ENCODE peak calls at places on chromosomes 4 and X, in ten cellular contexts. One of them, this sample, is unnamed.

GRCh38 chr4:5885733-5886132 is 7.2 kb downstream of the CRMP1 start:
- DNase-seq in hepatocyte: no peak
- DNase-seq in psoas muscle: no peak
- DNase-seq in fibroblast of pulmonary artery: no peak
- DNase-seq in lower lobe of right lung: no peak
- DNase-seq in K562: no peak
- DNase-seq in uterus: no peak
- DNase-seq in stomach: no peak
- DNase-seq in left ventricle myocardium inferior: no peak
- DNase-seq in suprapubic skin: no peak
- DNase-seq in this sample: no peak

GRCh38 chr4:174222266-174222872 is 61.1 kb downstream of the FBXO8 start:
- DNase-seq in hepatocyte: peak
- DNase-seq in psoas muscle: no peak
- DNase-seq in fibroblast of pulmonary artery: peak
- DNase-seq in lower lobe of right lung: no peak
- DNase-seq in K562: peak
- DNase-seq in uterus: no peak
- DNase-seq in stomach: no peak
- DNase-seq in left ventricle myocardium inferior: no peak
- DNase-seq in suprapubic skin: no peak
- DNase-seq in this sample: peak

GRCh38 chr4:152460488-152460887 is 75.4 kb downstream of the FBXW7 start:
- DNase-seq in hepatocyte: peak
- DNase-seq in psoas muscle: no peak
- DNase-seq in fibroblast of pulmonary artery: peak
- DNase-seq in lower lobe of right lung: no peak
- DNase-seq in K562: no peak
- DNase-seq in uterus: no peak
- DNase-seq in stomach: no peak
- DNase-seq in left ventricle myocardium inferior: no peak
- DNase-seq in suprapubic skin: no peak
- DNase-seq in this sample: peak

GRCh38 chrX:128816919-128817318 is 706.4 kb downstream of the SMARCA1 start:
- DNase-seq in hepatocyte: peak
- DNase-seq in psoas muscle: no peak
- DNase-seq in fibroblast of pulmonary artery: no peak
- DNase-seq in lower lobe of right lung: no peak
- DNase-seq in K562: peak
- DNase-seq in uterus: no peak
- DNase-seq in stomach: no peak
- DNase-seq in left ventricle myocardium inferior: no peak
- DNase-seq in suprapubic skin: no peak
- DNase-seq in this sample: no peak

GRCh38 chr4:181592221-181592745 is 650.9 kb upstream of the TENM3 start:
- DNase-seq in hepatocyte: no peak
- DNase-seq in psoas muscle: no peak
- DNase-seq in fibroblast of pulmonary artery: no peak
- DNase-seq in lower lobe of right lung: no peak
- DNase-seq in K562: no peak
- DNase-seq in uterus: no peak
- DNase-seq in stomach: no peak
- DNase-seq in left ventricle myocardium inferior: no peak
- DNase-seq in suprapubic skin: no peak
- DNase-seq in this sample: no peak

GRCh38 chrX:42837747-42838146 is 59.8 kb upstream of the PPP1R2C start:
- DNase-seq in hepatocyte: no peak
- DNase-seq in psoas muscle: no peak
- DNase-seq in fibroblast of pulmonary artery: no peak
- DNase-seq in lower lobe of right lung: no peak
- DNase-seq in K562: no peak
- DNase-seq in uterus: no peak
- DNase-seq in stomach: no peak
- DNase-seq in left ventricle myocardium inferior: no peak
- DNase-seq in suprapubic skin: no peak
- DNase-seq in this sample: no peak

GRCh38 chr4:183422962-183423653 is 21.3 kb upstream of the CDKN2AIP start:
- DNase-seq in hepatocyte: no peak
- DNase-seq in psoas muscle: no peak
- DNase-seq in fibroblast of pulmonary artery: peak
- DNase-seq in lower lobe of right lung: no peak
- DNase-seq in K562: no peak
- DNase-seq in uterus: no peak
- DNase-seq in stomach: no peak
- DNase-seq in left ventricle myocardium inferior: no peak
- DNase-seq in suprapubic skin: no peak
- DNase-seq in this sample: peak

GRCh38 chrX:132636080-132636479 is 147.2 kb upstream of the MBNL3 start:
- DNase-seq in hepatocyte: no peak
- DNase-seq in psoas muscle: no peak
- DNase-seq in fibroblast of pulmonary artery: peak
- DNase-seq in lower lobe of right lung: no peak
- DNase-seq in K562: no peak
- DNase-seq in uterus: no peak
- DNase-seq in stomach: no peak
- DNase-seq in left ventricle myocardium inferior: no peak
- DNase-seq in suprapubic skin: no peak
- DNase-seq in this sample: peak

GRCh38 chr4:75995727-75996126 is 5.0 kb upstream of the SDAD1 start:
- DNase-seq in hepatocyte: peak
- DNase-seq in psoas muscle: no peak
- DNase-seq in fibroblast of pulmonary artery: peak
- DNase-seq in lower lobe of right lung: no peak
- DNase-seq in K562: peak
- DNase-seq in uterus: no peak
- DNase-seq in stomach: no peak
- DNase-seq in left ventricle myocardium inferior: no peak
- DNase-seq in suprapubic skin: no peak
- DNase-seq in this sample: peak

GRCh38 chrX:110588853-110589252 is 206.8 kb downstream of the CHRDL1 start:
- DNase-seq in hepatocyte: peak
- DNase-seq in psoas muscle: no peak
- DNase-seq in fibroblast of pulmonary artery: no peak
- DNase-seq in lower lobe of right lung: no peak
- DNase-seq in K562: no peak
- DNase-seq in uterus: no peak
- DNase-seq in stomach: no peak
- DNase-seq in left ventricle myocardium inferior: no peak
- DNase-seq in suprapubic skin: no peak
- DNase-seq in this sample: no peak

GRCh38 chr4:68883870-68884269 is 67.7 kb downstream of the UGT2A3 start:
- DNase-seq in hepatocyte: peak
- DNase-seq in psoas muscle: no peak
- DNase-seq in fibroblast of pulmonary artery: no peak
- DNase-seq in lower lobe of right lung: no peak
- DNase-seq in K562: no peak
- DNase-seq in uterus: no peak
- DNase-seq in stomach: no peak
- DNase-seq in left ventricle myocardium inferior: no peak
- DNase-seq in suprapubic skin: no peak
- DNase-seq in this sample: no peak

GRCh38 chr4:112940364-112940763 is 109.1 kb upstream of the ANK2 start:
- DNase-seq in hepatocyte: no peak
- DNase-seq in psoas muscle: no peak
- DNase-seq in fibroblast of pulmonary artery: no peak
- DNase-seq in lower lobe of right lung: no peak
- DNase-seq in K562: no peak
- DNase-seq in uterus: no peak
- DNase-seq in stomach: no peak
- DNase-seq in left ventricle myocardium inferior: no peak
- DNase-seq in suprapubic skin: no peak
- DNase-seq in this sample: no peak

GRCh38 chrX:155022587-155022986 is at the start of gene F8:
- DNase-seq in hepatocyte: no peak
- DNase-seq in psoas muscle: no peak
- DNase-seq in fibroblast of pulmonary artery: no peak
- DNase-seq in lower lobe of right lung: no peak
- DNase-seq in K562: no peak
- DNase-seq in uterus: no peak
- DNase-seq in stomach: no peak
- DNase-seq in left ventricle myocardium inferior: no peak
- DNase-seq in suprapubic skin: no peak
- DNase-seq in this sample: no peak

GRCh38 chr4:176791591-176792347 is 953 bp downstream of the VEGFC start:
- DNase-seq in hepatocyte: peak
- DNase-seq in psoas muscle: peak
- DNase-seq in fibroblast of pulmonary artery: peak
- DNase-seq in lower lobe of right lung: peak
- DNase-seq in K562: no peak
- DNase-seq in uterus: no peak
- DNase-seq in stomach: peak
- DNase-seq in left ventricle myocardium inferior: peak
- DNase-seq in suprapubic skin: no peak
- DNase-seq in this sample: peak
- H3K4me3 ChIP-seq in hepatocyte: peak
- H3K4me3 ChIP-seq in psoas muscle: peak
- H3K4me3 ChIP-seq in fibroblast of pulmonary artery: peak
- H3K4me3 ChIP-seq in lower lobe of right lung: peak
- H3K4me3 ChIP-seq in K562: no peak
- H3K4me3 ChIP-seq in uterus: peak
- H3K4me3 ChIP-seq in stomach: peak
- H3K4me3 ChIP-seq in left ventricle myocardium inferior: peak
- H3K4me3 ChIP-seq in suprapubic skin: peak
- H3K4me3 ChIP-seq in this sample: peak

GRCh38 chrX:112997991-112998390 is 157.4 kb upstream of the AMOT start:
- DNase-seq in hepatocyte: peak
- DNase-seq in psoas muscle: no peak
- DNase-seq in fibroblast of pulmonary artery: no peak
- DNase-seq in lower lobe of right lung: no peak
- DNase-seq in K562: no peak
- DNase-seq in uterus: no peak
- DNase-seq in stomach: no peak
- DNase-seq in left ventricle myocardium inferior: no peak
- DNase-seq in suprapubic skin: no peak
- DNase-seq in this sample: no peak

DNA sequence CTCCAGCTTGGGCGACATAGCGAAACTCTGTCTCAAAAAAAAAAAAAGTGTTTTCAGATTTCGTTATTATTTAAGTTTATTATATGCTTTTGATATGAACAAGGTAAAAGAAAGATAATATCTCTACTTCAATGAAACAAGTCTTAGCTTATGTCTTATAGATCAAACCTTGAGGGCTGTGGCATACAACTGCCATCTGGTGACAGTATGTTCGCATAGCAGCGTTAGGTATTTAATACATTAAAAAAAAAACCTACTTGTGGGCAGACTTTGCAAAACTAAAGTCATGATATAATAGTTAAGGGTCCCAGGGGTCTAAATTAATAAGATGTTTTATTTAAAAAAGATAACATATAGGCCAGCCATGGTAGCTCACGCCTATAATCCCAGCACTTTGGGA is 161.2 kb upstream of the AMOT start:
- DNase-seq in hepatocyte: no peak
- DNase-seq in psoas muscle: no peak
- DNase-seq in fibroblast of pulmonary artery: no peak
- DNase-seq in lower lobe of right lung: no peak
- DNase-seq in K562: no peak
- DNase-seq in uterus: no peak
- DNase-seq in stomach: no peak
- DNase-seq in left ventricle myocardium inferior: no peak
- DNase-seq in suprapubic skin: no peak
- DNase-seq in this sample: no peak
- TF ChIP-seq CTCF in hepatocyte: peak
- TF ChIP-seq CTCF in psoas muscle: no peak
- TF ChIP-seq CTCF in fibroblast of pulmonary artery: no peak
- TF ChIP-seq CTCF in lower lobe of right lung: no peak
- TF ChIP-seq CTCF in K562: peak
- TF ChIP-seq CTCF in uterus: no peak
- TF ChIP-seq CTCF in stomach: no peak
- TF ChIP-seq CTCF in left ventricle myocardium inferior: no peak
- TF ChIP-seq CTCF in suprapubic skin: no peak
- TF ChIP-seq CTCF in this sample: no peak

GRCh38 chr4:186483656-186484055 is 71.7 kb downstream of the MTNR1A start:
- DNase-seq in hepatocyte: no peak
- DNase-seq in psoas muscle: no peak
- DNase-seq in fibroblast of pulmonary artery: no peak
- DNase-seq in lower lobe of right lung: no peak
- DNase-seq in K562: no peak
- DNase-seq in uterus: no peak
- DNase-seq in stomach: no peak
- DNase-seq in left ventricle myocardium inferior: no peak
- DNase-seq in suprapubic skin: no peak
- DNase-seq in this sample: no peak

GRCh38 chr4:186486172-186486571 is 69.2 kb downstream of the MTNR1A start:
- DNase-seq in hepatocyte: no peak
- DNase-seq in psoas muscle: no peak
- DNase-seq in fibroblast of pulmonary artery: no peak
- DNase-seq in lower lobe of right lung: no peak
- DNase-seq in K562: no peak
- DNase-seq in uterus: no peak
- DNase-seq in stomach: no peak
- DNase-seq in left ventricle myocardium inferior: no peak
- DNase-seq in suprapubic skin: no peak
- DNase-seq in this sample: peak

GRCh38 chr4:186481998-186482790 is 73.2 kb downstream of the MTNR1A start:
- DNase-seq in hepatocyte: no peak
- DNase-seq in psoas muscle: no peak
- DNase-seq in fibroblast of pulmonary artery: no peak
- DNase-seq in lower lobe of right lung: no peak
- DNase-seq in K562: no peak
- DNase-seq in uterus: no peak
- DNase-seq in stomach: no peak
- DNase-seq in left ventricle myocardium inferior: no peak
- DNase-seq in suprapubic skin: no peak
- DNase-seq in this sample: no peak

GRCh38 chr4:186487726-186488125 is 67.6 kb downstream of the MTNR1A start:
- DNase-seq in hepatocyte: no peak
- DNase-seq in psoas muscle: no peak
- DNase-seq in fibroblast of pulmonary artery: no peak
- DNase-seq in lower lobe of right lung: no peak
- DNase-seq in K562: no peak
- DNase-seq in uterus: no peak
- DNase-seq in stomach: no peak
- DNase-seq in left ventricle myocardium inferior: no peak
- DNase-seq in suprapubic skin: no peak
- DNase-seq in this sample: no peak

DNA sequence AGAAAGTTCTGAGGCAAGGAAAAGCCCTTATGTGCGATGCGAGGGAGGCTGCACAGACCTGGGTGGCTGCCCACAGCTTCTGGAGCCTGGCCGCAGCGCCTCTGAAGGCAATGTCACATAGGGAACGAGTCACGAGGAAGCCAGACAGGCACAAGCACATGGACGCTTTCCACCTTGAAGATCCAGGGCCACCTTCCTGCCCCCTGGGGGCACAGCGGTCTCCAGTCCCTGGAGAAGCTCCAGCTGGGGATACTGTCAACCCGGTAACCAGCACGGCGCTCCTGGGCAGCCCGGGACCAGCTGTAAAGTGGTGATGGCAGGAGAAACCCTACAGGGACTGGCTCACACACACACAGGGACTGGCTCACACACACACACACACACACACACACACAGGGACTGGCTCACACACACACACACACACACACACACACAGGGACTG is 69.7 kb downstream of the MTNR1A start:
- DNase-seq in hepatocyte: no peak
- DNase-seq in psoas muscle: no peak
- DNase-seq in fibroblast of pulmonary artery: peak
- DNase-seq in lower lobe of right lung: no peak
- DNase-seq in K562: no peak
- DNase-seq in uterus: no peak
- DNase-seq in stomach: no peak
- DNase-seq in left ventricle myocardium inferior: no peak
- DNase-seq in suprapubic skin: no peak
- DNase-seq in this sample: peak
- H3K4me3 ChIP-seq in hepatocyte: no peak
- H3K4me3 ChIP-seq in psoas muscle: peak
- H3K4me3 ChIP-seq in fibroblast of pulmonary artery: peak
- H3K4me3 ChIP-seq in lower lobe of right lung: no peak
- H3K4me3 ChIP-seq in K562: no peak
- H3K4me3 ChIP-seq in uterus: peak
- H3K4me3 ChIP-seq in stomach: peak
- H3K4me3 ChIP-seq in left ventricle myocardium inferior: peak
- H3K4me3 ChIP-seq in suprapubic skin: peak
- H3K4me3 ChIP-seq in this sample: peak

GRCh38 chr4:1318488-1319213 is 28.4 kb upstream of the UVSSA start:
- DNase-seq in hepatocyte: no peak
- DNase-seq in psoas muscle: peak
- DNase-seq in fibroblast of pulmonary artery: no peak
- DNase-seq in lower lobe of right lung: peak
- DNase-seq in K562: peak
- DNase-seq in uterus: no peak
- DNase-seq in stomach: no peak
- DNase-seq in left ventricle myocardium inferior: peak
- DNase-seq in suprapubic skin: no peak
- DNase-seq in this sample: no peak
- TF ChIP-seq CTCF in hepatocyte: peak
- TF ChIP-seq CTCF in psoas muscle: no peak
- TF ChIP-seq CTCF in fibroblast of pulmonary artery: peak
- TF ChIP-seq CTCF in lower lobe of right lung: peak
- TF ChIP-seq CTCF in K562: peak
- TF ChIP-seq CTCF in uterus: no peak
- TF ChIP-seq CTCF in stomach: no peak
- TF ChIP-seq CTCF in left ventricle myocardium inferior: peak
- TF ChIP-seq CTCF in suprapubic skin: no peak
- TF ChIP-seq CTCF in this sample: peak

This sample was measured in astrocyte of the spinal cord.